ENCODE peak calls at places on chromosomes 7 and 10, in seven cellular contexts. A, X, C, V, J, Y and Z are unnamed samples.

GRCh38 chr10:3868274-3868669 is 83.3 kb upstream of the KLF6 start:
- DNase-seq in V (no peak), Y (no peak), C (no peak), A (no peak), J (no peak), X (no peak), Z (no peak)

GRCh38 chr10:79253704-79254103 is 93.6 kb upstream of the PPIF start:
- DNase-seq in V (no peak), Y (no peak), X (no peak), A (no peak), J (no peak), C (no peak), Z (no peak)

GRCh38 chr10:127976286-127976685 is 69.4 kb downstream of the PTPRE start:
- DNase-seq in C (no peak), X (no peak), J (no peak), V (no peak), A (no peak), Y (peak), Z (peak)

GRCh38 chr7:34558026-34558425 is 100.0 kb upstream of the NPSR1 start:
- DNase-seq in Y (no peak), V (no peak), X (no peak), A (no peak), J (no peak), C (no peak), Z (no peak)

GRCh38 chr10:59362184-59362966 is at the start of gene FAM13C:
- DNase-seq in Y (peak), C (no peak), X (no peak), J (peak), A (peak), V (peak), Z (peak)

GRCh38 chr10:103889121-103889720 is 28.8 kb downstream of the STN1 start:
- DNase-seq in V (no peak), X (no peak), Y (no peak), J (no peak), A (no peak), C (no peak), Z (no peak)

GRCh38 chr7:77426052-77426404 is 9.9 kb upstream of the GSAP start:
- DNase-seq in Y (no peak), V (no peak), J (no peak), A (no peak), X (no peak), C (no peak), Z (peak)

GRCh38 chr10:77162697-77163096 is 474.9 kb downstream of the KCNMA1 start:
- DNase-seq in J (no peak), Y (peak), A (no peak), C (no peak), V (no peak), X (no peak), Z (no peak)

GRCh38 chr10:84826704-84827103 is 498.3 kb downstream of the CCSER2 start:
- DNase-seq in C (no peak), J (no peak), Y (peak), A (no peak), V (no peak), X (no peak), Z (peak)

GRCh38 chr7:12002428-12002827 is 170.4 kb upstream of the THSD7A start:
- DNase-seq in X (no peak), A (no peak), C (no peak), J (no peak), V (no peak), Y (no peak), Z (no peak)

GRCh38 chr7:146146866-146147265 is 30.3 kb downstream of the CNTNAP2 start:
- DNase-seq in X (no peak), V (no peak), Y (peak), J (no peak), A (peak), C (no peak), Z (peak)

GRCh38 chr10:28925154-28925663 is 247.9 kb downstream of the BAMBI start:
- DNase-seq in V (no peak), X (no peak), Y (peak), J (no peak), C (no peak), A (no peak), Z (peak)

GRCh38 chr7:2522780-2523433 is 3.3 kb downstream of the LFNG start:
- DNase-seq in J (no peak), X (no peak), C (no peak), Y (peak), A (no peak), V (peak), Z (peak)

GRCh38 chr10:124592736-124593430 is 131.3 kb downstream of the LHPP start:
- DNase-seq in Y (no peak), A (no peak), J (no peak), X (no peak), C (no peak), V (no peak), Z (no peak)

GRCh38 chr7:28236560-28236959 is 56.0 kb upstream of the JAZF1 start:
- DNase-seq in C (no peak), V (no peak), X (no peak), Y (no peak), J (no peak), A (no peak), Z (no peak)

GRCh38 chr7:90574136-90574819 is 21.8 kb upstream of the CDK14 start:
- DNase-seq in J (no peak), Y (peak), V (no peak), C (no peak), X (no peak), A (no peak), Z (peak)

GRCh38 chr7:107609861-107610260 is 29.8 kb downstream of the BCAP29 start:
- DNase-seq in X (no peak), C (no peak), Y (peak), A (peak), J (peak), V (no peak), Z (no peak)

GRCh38 chr7:129553861-129554530 is 51.7 kb downstream of the SMKR1 start:
- DNase-seq in X (no peak), Y (peak), A (peak), J (peak), C (peak), V (peak), Z (peak)

GRCh38 chr7:30842542-30843451 is 68.9 kb upstream of the AQP1 start:
- DNase-seq in C (no peak), J (no peak), X (no peak), Y (no peak), V (no peak), A (peak), Z (no peak)

GRCh38 chr7:108078156-108078781 is 51.9 kb downstream of the LAMB4 start:
- DNase-seq in J (no peak), Y (peak), A (no peak), C (no peak), X (no peak), V (no peak), Z (peak)

GRCh38 chr7:155956977-155957376 is 144.7 kb upstream of the SHH start:
- DNase-seq in C (no peak), A (no peak), V (no peak), X (no peak), J (no peak), Y (no peak), Z (no peak)

GRCh38 chr10:69742928-69743602 is 58.6 kb upstream of the COL13A1 start:
- DNase-seq in A (no peak), J (peak), C (no peak), X (peak), V (no peak), Y (peak), Z (peak)

GRCh38 chr10:131743190-131744151 is 157.3 kb upstream of the PPP2R2D start:
- DNase-seq in V (no peak), Y (no peak), C (no peak), A (no peak), X (peak), J (no peak), Z (peak)

GRCh38 chr7:149354119-149354518 is 92.1 kb downstream of the ZNF783 start:
- DNase-seq in V (no peak), Y (no peak), X (no peak), J (no peak), C (no peak), A (no peak), Z (no peak)